ENCODE peak calls at places on chromosomes 13 and 19, in six cellular contexts. V is fibroblast of lung, T is HFF-Myc, B is GM23338, L is breast epithelium, E is AG09319. X is an unnamed sample.

GRCh38 chr13:67069117-67069767 is 160.9 kb downstream of the PCDH9 start:
- DNase-seq in B (peak), T (no peak), E (no peak), V (peak), L (no peak), X (no peak)

GRCh38 chr19:15595069-15595468 is 19.9 kb upstream of the CYP4F8 start:
- DNase-seq in V (no peak), E (no peak), B (no peak), L (no peak), T (no peak), X (no peak)

GRCh38 chr13:71877280-71877653 is 10.3 kb upstream of the DACH1 start:
- DNase-seq in L (no peak), V (no peak), B (peak), T (no peak), E (no peak), X (no peak)

GRCh38 chr19:31352296-31352781 is 3.1 kb upstream of the TSHZ3 start:
- DNase-seq in B (peak), E (no peak), V (no peak), T (no peak), L (no peak), X (no peak)

GRCh38 chr13:34174671-34175145 is 356.8 kb downstream of the RFC3 start:
- DNase-seq in V (peak), T (no peak), L (no peak), E (no peak), B (no peak), X (no peak)

GRCh38 chr13:66021846-66022245 is 1208.3 kb downstream of the PCDH9 start:
- DNase-seq in T (no peak), B (no peak), V (no peak), L (no peak), E (no peak), X (no peak)

GRCh38 chr19:46783670-46784069 is 4.7 kb downstream of the SLC1A5 start:
- DNase-seq in V (no peak), B (no peak), T (no peak), E (no peak), L (no peak), X (no peak)

GRCh38 chr19:18349524-18350128 is 9.2 kb downstream of the PGPEP1 start:
- DNase-seq in E (no peak), T (no peak), L (no peak), V (peak), B (peak), X (no peak)

GRCh38 chr13:112057736-112058518 is 9.0 kb upstream of the SOX1 start:
- DNase-seq in T (no peak), V (no peak), E (no peak), B (peak), L (no peak), X (no peak)

GRCh38 chr13:52665325-52665724 is 12.7 kb downstream of the SUGT1 start:
- DNase-seq in V (peak), T (peak), E (no peak), L (no peak), B (peak), X (no peak)

GRCh38 chr19:49210901-49211451 is 53.4 kb downstream of the TRPM4 start:
- DNase-seq in T (no peak), E (no peak), L (no peak), V (no peak), B (peak), X (no peak)

GRCh38 chr13:99908129-99908805 is 63.3 kb downstream of the ZIC5 start:
- DNase-seq in L (no peak), V (peak), B (no peak), T (no peak), E (no peak), X (no peak)

GRCh38 chr13:79307866-79308298 is 98.2 kb downstream of the RBM26 start:
- DNase-seq in V (peak), B (peak), T (peak), L (no peak), E (no peak), X (no peak)

GRCh38 chr19:30068528-30069395 is 126.7 kb downstream of the URI1 start:
- DNase-seq in L (no peak), V (no peak), T (no peak), E (no peak), B (no peak), X (peak)

GRCh38 chr19:13585512-13585911 is 79.2 kb upstream of the CACNA1A start:
- DNase-seq in L (no peak), V (no peak), T (no peak), B (no peak), E (no peak), X (no peak)

GRCh38 chr13:101567841-101568240 is 115.4 kb downstream of the ITGBL1 start:
- DNase-seq in V (peak), E (no peak), L (no peak), B (no peak), T (no peak), X (no peak)

GRCh38 chr13:110123041-110123809 is 183.7 kb downstream of the COL4A1 start:
- DNase-seq in L (peak), T (no peak), E (no peak), B (no peak), V (no peak), X (no peak)

GRCh38 chr13:110124201-110124600 is 182.8 kb downstream of the COL4A1 start:
- DNase-seq in T (no peak), V (no peak), L (no peak), B (no peak), E (no peak), X (no peak)

GRCh38 chr13:110126391-110126961 is 180.5 kb downstream of the COL4A1 start:
- DNase-seq in B (peak), L (peak), E (peak), V (peak), T (no peak), X (no peak)

GRCh38 chr13:110125613-110126272 is 181.2 kb downstream of the COL4A1 start:
- DNase-seq in V (no peak), E (no peak), B (no peak), L (no peak), T (no peak), X (no peak)

DNA sequence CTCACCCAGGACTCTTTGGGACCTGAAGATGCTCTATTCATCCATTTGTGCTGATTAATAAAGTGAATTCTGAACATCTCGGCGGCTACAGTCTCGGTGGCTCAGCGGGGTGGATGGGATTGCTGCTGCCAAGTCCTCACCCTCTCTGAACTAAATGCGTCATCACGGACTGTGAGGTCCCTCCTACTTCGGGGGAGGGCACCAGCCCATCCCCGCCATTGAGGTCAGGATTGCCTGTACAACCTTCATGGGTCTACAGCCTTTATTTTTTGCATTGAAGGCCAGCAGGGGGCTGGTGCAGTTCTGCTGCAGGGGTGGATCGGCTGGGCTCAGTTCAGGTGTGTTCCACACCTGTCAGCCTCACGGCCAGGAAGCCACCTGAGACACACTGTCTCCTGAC is 181.8 kb downstream of the COL4A1 start:
- DNase-seq in T (no peak), E (no peak), L (no peak), V (no peak), B (no peak), X (no peak)
- TF ChIP-seq CTCF in T (no peak), E (no peak), L (no peak), V (no peak), B (no peak), X (no peak)

DNA sequence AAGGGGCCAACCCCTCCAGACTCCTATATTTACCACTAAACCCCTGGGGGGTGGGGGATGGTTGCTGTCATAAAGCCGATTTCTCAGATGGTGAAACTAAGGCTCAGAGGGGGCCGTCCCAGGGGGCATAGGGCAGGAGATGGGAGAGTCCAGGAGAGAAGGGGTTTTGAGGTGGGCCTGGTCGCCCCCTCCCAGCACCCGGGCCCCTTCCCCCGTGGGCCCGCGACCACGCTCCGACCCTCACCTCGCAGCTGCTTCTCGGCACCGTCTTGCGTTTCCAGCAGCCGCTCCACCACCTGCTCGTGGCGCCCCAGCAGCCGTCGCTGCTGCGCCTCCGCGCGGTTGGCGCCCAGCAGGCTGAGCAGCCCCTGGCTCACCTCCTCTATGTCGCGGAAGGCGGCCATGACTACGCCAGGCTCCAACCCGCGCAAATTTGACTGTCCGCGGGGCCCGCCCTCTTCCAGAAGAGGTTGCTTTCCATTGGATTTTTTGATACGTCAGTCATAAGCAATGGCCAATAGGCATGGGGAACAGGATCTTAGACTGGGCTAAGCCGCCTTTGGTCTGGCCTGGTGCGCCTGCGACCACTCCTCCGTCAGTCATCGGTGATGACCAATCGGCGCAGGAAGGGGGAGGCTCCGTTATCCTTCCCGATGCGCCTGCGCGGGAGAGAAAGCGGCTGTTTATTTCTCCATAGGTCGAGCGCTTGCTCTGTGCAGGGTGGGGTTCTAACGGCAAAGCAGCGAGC is at the start of gene SPC24:
- DNase-seq in E (peak), T (peak), B (peak), V (peak), L (peak), X (peak)
- TF ChIP-seq CTCF in E (no peak), T (no peak), B (no peak), V (no peak), L (no peak), X (no peak)

GRCh38 chr13:28679628-28680027 is 20.7 kb downstream of the POMP start:
- DNase-seq in V (peak), E (no peak), L (no peak), B (peak), T (no peak), X (no peak)

GRCh38 chr13:28680541-28680940 is 21.6 kb downstream of the POMP start:
- DNase-seq in V (no peak), B (no peak), L (no peak), T (no peak), E (no peak), X (no peak)

GRCh38 chr13:28684257-28684656 is 25.3 kb downstream of the POMP start:
- DNase-seq in E (no peak), B (peak), V (no peak), L (no peak), T (no peak), X (no peak)

DNA sequence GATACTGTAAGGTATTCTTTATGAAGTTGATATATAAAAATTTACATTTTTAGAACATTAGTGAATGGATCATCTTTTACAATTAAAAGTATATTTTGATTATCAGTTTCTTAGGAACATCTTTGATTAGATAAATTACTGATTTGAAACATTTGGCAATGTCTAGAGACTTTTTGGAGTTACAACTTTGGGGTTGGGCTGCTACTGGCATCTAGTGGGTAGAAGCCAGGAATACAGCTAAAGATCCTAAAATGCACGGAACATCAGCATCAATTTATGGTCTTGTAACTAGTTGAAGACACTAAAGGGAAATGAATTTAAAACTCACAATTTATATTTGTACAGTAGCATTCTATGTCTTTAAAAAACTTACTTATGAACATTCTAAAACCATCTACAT is 19.9 kb downstream of the POMP start:
- DNase-seq in B (peak), T (no peak), V (peak), L (no peak), E (no peak), X (no peak)
- TF ChIP-seq CTCF in B (peak), T (peak), V (peak), L (no peak), E (peak), X (no peak)

GRCh38 chr13:104567114-104567513 is 1500.9 kb upstream of the SLC10A2 start:
- DNase-seq in E (no peak), B (no peak), T (no peak), V (no peak), L (no peak), X (no peak)

GRCh38 chr13:104565888-104566287 is 1499.7 kb upstream of the SLC10A2 start:
- DNase-seq in T (no peak), V (no peak), L (no peak), B (no peak), E (no peak), X (no peak)

GRCh38 chr13:104577029-104577820 is 1511.0 kb upstream of the SLC10A2 start:
- DNase-seq in E (no peak), L (no peak), V (no peak), T (no peak), B (no peak), X (no peak)

GRCh38 chr13:104571161-104571889 is 1505.1 kb upstream of the SLC10A2 start:
- DNase-seq in T (no peak), V (peak), L (peak), B (peak), E (no peak), X (no peak)

DNA sequence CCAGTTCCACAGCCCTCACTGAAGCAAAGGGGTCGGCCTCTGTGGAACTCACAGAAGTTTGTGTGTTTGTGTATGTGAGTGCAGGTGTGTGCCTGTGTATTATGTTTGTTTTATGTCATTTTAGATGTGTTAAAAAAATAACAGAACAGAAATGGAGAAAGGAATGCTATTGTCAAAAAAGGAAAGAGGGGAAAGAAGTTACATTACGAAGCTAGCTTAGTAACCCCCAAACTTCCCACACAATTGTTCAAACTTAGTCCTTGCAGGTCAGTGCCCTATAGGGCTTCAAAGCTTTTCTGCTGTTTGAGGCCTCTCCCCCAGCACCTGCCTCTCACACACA is 1505.6 kb upstream of the SLC10A2 start:
- DNase-seq in E (no peak), B (no peak), T (no peak), L (no peak), V (no peak), X (no peak)
- TF ChIP-seq CTCF in E (no peak), B (no peak), T (no peak), L (no peak), V (no peak), X (no peak)

X was measured in type B pancreatic cell.